ENCODE peak calls at places on chromosomes 12 and 14, in eight cellular contexts. One of them, this sample, is unnamed.

GRCh38 chr12:96143392-96143791 is 50.8 kb upstream of the ELK3 start:
- DNase-seq in prostate gland: no peak
- DNase-seq in K562: no peak
- DNase-seq in HCT116: no peak
- DNase-seq in CD4-positive, CD25-positive, alpha-beta regulatory T cell: peak; percentile 39
- DNase-seq in GM23338: peak; percentile 26
- DNase-seq in mammary epithelial cell: no peak
- DNase-seq in aorta: no peak
- DNase-seq in this sample: no peak

GRCh38 chr12:94380507-94380906 is 79.2 kb downstream of the CEP83 start:
- DNase-seq in mammary epithelial cell: no peak
- DNase-seq in prostate gland: no peak
- DNase-seq in aorta: no peak
- DNase-seq in CD4-positive, CD25-positive, alpha-beta regulatory T cell: no peak
- DNase-seq in HCT116: no peak
- DNase-seq in GM23338: no peak
- DNase-seq in K562: no peak
- DNase-seq in this sample: no peak

GRCh38 chr14:70789361-70789760 is 20.0 kb downstream of the MAP3K9 start:
- DNase-seq in prostate gland: no peak
- DNase-seq in aorta: no peak
- DNase-seq in K562: no peak
- DNase-seq in HCT116: no peak
- DNase-seq in CD4-positive, CD25-positive, alpha-beta regulatory T cell: no peak
- DNase-seq in mammary epithelial cell: peak; percentile 74
- DNase-seq in GM23338: no peak
- DNase-seq in this sample: peak; percentile 57

GRCh38 chr14:49921401-49921800 is 28.5 kb downstream of the ARF6 start:
- DNase-seq in K562: no peak
- DNase-seq in GM23338: no peak
- DNase-seq in mammary epithelial cell: no peak
- DNase-seq in HCT116: no peak
- DNase-seq in prostate gland: no peak
- DNase-seq in CD4-positive, CD25-positive, alpha-beta regulatory T cell: no peak
- DNase-seq in aorta: no peak
- DNase-seq in this sample: no peak

GRCh38 chr12:51393676-51394545 is 2.7 kb upstream of the GALNT6 start:
- DNase-seq in prostate gland: no peak
- DNase-seq in GM23338: no peak
- DNase-seq in CD4-positive, CD25-positive, alpha-beta regulatory T cell: peak; percentile 76
- DNase-seq in aorta: peak; percentile 57
- DNase-seq in K562: peak; percentile 2
- DNase-seq in mammary epithelial cell: peak; percentile 42
- DNase-seq in HCT116: no peak
- DNase-seq in this sample: peak; percentile 51

GRCh38 chr12:26711569-26711968 is 121.4 kb downstream of the ITPR2 start:
- DNase-seq in aorta: no peak
- DNase-seq in HCT116: no peak
- DNase-seq in GM23338: no peak
- DNase-seq in CD4-positive, CD25-positive, alpha-beta regulatory T cell: no peak
- DNase-seq in prostate gland: no peak
- DNase-seq in mammary epithelial cell: no peak
- DNase-seq in K562: no peak
- DNase-seq in this sample: peak; percentile 24

GRCh38 chr14:65832431-65833253 is 420.1 kb downstream of the FUT8 start:
- DNase-seq in mammary epithelial cell: no peak
- DNase-seq in prostate gland: no peak
- DNase-seq in HCT116: no peak
- DNase-seq in aorta: no peak
- DNase-seq in GM23338: peak; percentile 51
- DNase-seq in CD4-positive, CD25-positive, alpha-beta regulatory T cell: no peak
- DNase-seq in K562: no peak
- DNase-seq in this sample: peak; percentile 26

GRCh38 chr12:109165599-109165998 is 49.2 kb downstream of the ACACB start:
- DNase-seq in GM23338: no peak
- DNase-seq in K562: no peak
- DNase-seq in CD4-positive, CD25-positive, alpha-beta regulatory T cell: no peak
- DNase-seq in aorta: no peak
- DNase-seq in prostate gland: no peak
- DNase-seq in HCT116: no peak
- DNase-seq in mammary epithelial cell: peak; percentile 11
- DNase-seq in this sample: peak; percentile 9

GRCh38 chr14:92470215-92470614 is 43.4 kb upstream of the RIN3 start:
- DNase-seq in HCT116: no peak
- DNase-seq in prostate gland: no peak
- DNase-seq in mammary epithelial cell: peak; percentile 77
- DNase-seq in CD4-positive, CD25-positive, alpha-beta regulatory T cell: no peak
- DNase-seq in GM23338: peak; percentile 11
- DNase-seq in aorta: no peak
- DNase-seq in K562: no peak
- DNase-seq in this sample: peak; percentile 85

GRCh38 chr12:101773560-101774206 is 34.4 kb upstream of the SYCP3 start:
- DNase-seq in GM23338: peak; percentile 74
- DNase-seq in CD4-positive, CD25-positive, alpha-beta regulatory T cell: peak; percentile 83
- DNase-seq in prostate gland: peak; percentile 52
- DNase-seq in HCT116: peak; percentile 44
- DNase-seq in mammary epithelial cell: peak; percentile 57
- DNase-seq in aorta: peak; percentile 69
- DNase-seq in K562: peak; percentile 64
- DNase-seq in this sample: peak; percentile 86

GRCh38 chr14:63039800-63040380 is 5.4 kb downstream of the KCNH5 start:
- DNase-seq in aorta: no peak
- DNase-seq in HCT116: no peak
- DNase-seq in K562: no peak
- DNase-seq in CD4-positive, CD25-positive, alpha-beta regulatory T cell: no peak
- DNase-seq in mammary epithelial cell: peak; percentile 74
- DNase-seq in prostate gland: no peak
- DNase-seq in GM23338: peak; percentile 81
- DNase-seq in this sample: peak; percentile 71

GRCh38 chr12:47147749-47148148 is 68.0 kb upstream of the AMIGO2 start:
- DNase-seq in mammary epithelial cell: no peak
- DNase-seq in CD4-positive, CD25-positive, alpha-beta regulatory T cell: no peak
- DNase-seq in GM23338: no peak
- DNase-seq in aorta: no peak
- DNase-seq in K562: no peak
- DNase-seq in HCT116: no peak
- DNase-seq in prostate gland: no peak
- DNase-seq in this sample: no peak

GRCh38 chr12:34396861-34397590 is 374.7 kb downstream of the ALG10 start:
- DNase-seq in K562: peak; percentile 1
- DNase-seq in prostate gland: peak; percentile 2
- DNase-seq in HCT116: no peak
- DNase-seq in aorta: peak; percentile 26
- DNase-seq in mammary epithelial cell: no peak
- DNase-seq in CD4-positive, CD25-positive, alpha-beta regulatory T cell: no peak
- DNase-seq in GM23338: no peak
- DNase-seq in this sample: no peak

GRCh38 chr12:96658075-96658474 is 168.7 kb downstream of the CFAP54 start:
- DNase-seq in K562: no peak
- DNase-seq in aorta: no peak
- DNase-seq in GM23338: no peak
- DNase-seq in prostate gland: no peak
- DNase-seq in CD4-positive, CD25-positive, alpha-beta regulatory T cell: no peak
- DNase-seq in mammary epithelial cell: no peak
- DNase-seq in HCT116: no peak
- DNase-seq in this sample: no peak

GRCh38 chr12:117165342-117165741 is 24.9 kb downstream of the FBXO21 start:
- DNase-seq in K562: no peak
- DNase-seq in aorta: no peak
- DNase-seq in GM23338: no peak
- DNase-seq in prostate gland: peak; percentile 66
- DNase-seq in HCT116: no peak
- DNase-seq in mammary epithelial cell: no peak
- DNase-seq in CD4-positive, CD25-positive, alpha-beta regulatory T cell: no peak
- DNase-seq in this sample: no peak

GRCh38 chr12:15856097-15856982 is 25.8 kb upstream of the STRAP start:
- DNase-seq in aorta: no peak
- DNase-seq in K562: peak; percentile 10
- DNase-seq in HCT116: peak; percentile 68
- DNase-seq in CD4-positive, CD25-positive, alpha-beta regulatory T cell: peak; percentile 75
- DNase-seq in GM23338: peak; percentile 72
- DNase-seq in prostate gland: peak; percentile 57
- DNase-seq in mammary epithelial cell: peak; percentile 41
- DNase-seq in this sample: peak; percentile 89

GRCh38 chr12:50121636-50122035 is 9.6 kb downstream of the COX14 start:
- DNase-seq in mammary epithelial cell: no peak
- DNase-seq in prostate gland: no peak
- DNase-seq in CD4-positive, CD25-positive, alpha-beta regulatory T cell: no peak
- DNase-seq in aorta: no peak
- DNase-seq in HCT116: no peak
- DNase-seq in GM23338: no peak
- DNase-seq in K562: no peak
- DNase-seq in this sample: no peak

GRCh38 chr14:58770501-58770982 is 132.8 kb downstream of the DACT1 start:
- DNase-seq in mammary epithelial cell: no peak
- DNase-seq in aorta: no peak
- DNase-seq in prostate gland: no peak
- DNase-seq in HCT116: no peak
- DNase-seq in K562: no peak
- DNase-seq in CD4-positive, CD25-positive, alpha-beta regulatory T cell: no peak
- DNase-seq in GM23338: no peak
- DNase-seq in this sample: no peak

GRCh38 chr14:28651148-28651547 is 115.4 kb upstream of the FOXG1 start:
- DNase-seq in GM23338: peak; percentile 32
- DNase-seq in aorta: no peak
- DNase-seq in prostate gland: no peak
- DNase-seq in K562: no peak
- DNase-seq in CD4-positive, CD25-positive, alpha-beta regulatory T cell: no peak
- DNase-seq in mammary epithelial cell: peak; percentile 83
- DNase-seq in HCT116: no peak
- DNase-seq in this sample: peak; percentile 61

GRCh38 chr12:92041742-92042141 is 103.9 kb downstream of the BTG1 start:
- DNase-seq in CD4-positive, CD25-positive, alpha-beta regulatory T cell: peak; percentile 84
- DNase-seq in aorta: no peak
- DNase-seq in prostate gland: no peak
- DNase-seq in mammary epithelial cell: peak; percentile 81
- DNase-seq in GM23338: peak; percentile 26
- DNase-seq in K562: no peak
- DNase-seq in HCT116: no peak
- DNase-seq in this sample: no peak
- H3K4me1 ChIP-seq in CD4-positive, CD25-positive, alpha-beta regulatory T cell: peaks cover 54% of the 10 kb centered on the region
- H3K4me1 ChIP-seq in aorta: no peaks in the 10 kb centered on the region
- H3K4me1 ChIP-seq in prostate gland: no peaks in the 10 kb centered on the region
- H3K4me1 ChIP-seq in mammary epithelial cell: peaks cover 27% of the 10 kb centered on the region
- H3K4me1 ChIP-seq in GM23338: peaks cover 20% of the 10 kb centered on the region
- H3K4me1 ChIP-seq in K562: no peaks in the 10 kb centered on the region
- H3K4me1 ChIP-seq in HCT116: no peaks in the 10 kb centered on the region
- H3K4me1 ChIP-seq in this sample: peaks cover 3% of the 10 kb centered on the region

GRCh38 chr12:55703976-55704761 is 3.5 kb downstream of the ITGA7 start:
- DNase-seq in HCT116: no peak
- DNase-seq in K562: no peak
- DNase-seq in CD4-positive, CD25-positive, alpha-beta regulatory T cell: no peak
- DNase-seq in GM23338: no peak
- DNase-seq in prostate gland: no peak
- DNase-seq in mammary epithelial cell: no peak
- DNase-seq in aorta: peak; percentile 76
- DNase-seq in this sample: no peak
- H3K4me3 ChIP-seq in HCT116: no peak overlapping the region
- H3K4me3 ChIP-seq in K562: no peak overlapping the region
- H3K4me3 ChIP-seq in CD4-positive, CD25-positive, alpha-beta regulatory T cell: no peak overlapping the region
- H3K4me3 ChIP-seq in GM23338: no peak overlapping the region
- H3K4me3 ChIP-seq in prostate gland: no peak overlapping the region
- H3K4me3 ChIP-seq in mammary epithelial cell: no peak overlapping the region
- H3K4me3 ChIP-seq in aorta: peak overlapping the region; percentile 84
- H3K4me3 ChIP-seq in this sample: peak overlapping the region; percentile 85

GRCh38 chr14:69400154-69400553 is 1.7 kb downstream of the SLC39A9 start:
- DNase-seq in CD4-positive, CD25-positive, alpha-beta regulatory T cell: no peak
- DNase-seq in GM23338: no peak
- DNase-seq in mammary epithelial cell: no peak
- DNase-seq in prostate gland: no peak
- DNase-seq in K562: no peak
- DNase-seq in aorta: no peak
- DNase-seq in HCT116: no peak
- DNase-seq in this sample: no peak

GRCh38 chr14:69398818-69399210 is 322 bp downstream of the SLC39A9 start:
- DNase-seq in prostate gland: no peak
- DNase-seq in K562: no peak
- DNase-seq in mammary epithelial cell: no peak
- DNase-seq in aorta: no peak
- DNase-seq in HCT116: no peak
- DNase-seq in CD4-positive, CD25-positive, alpha-beta regulatory T cell: no peak
- DNase-seq in GM23338: no peak
- DNase-seq in this sample: no peak

GRCh38 chr14:69399750-69400149 is 1.3 kb downstream of the SLC39A9 start:
- DNase-seq in GM23338: no peak
- DNase-seq in CD4-positive, CD25-positive, alpha-beta regulatory T cell: no peak
- DNase-seq in K562: no peak
- DNase-seq in aorta: no peak
- DNase-seq in HCT116: no peak
- DNase-seq in prostate gland: no peak
- DNase-seq in mammary epithelial cell: no peak
- DNase-seq in this sample: no peak

GRCh38 chr14:69395929-69396328 is 2.2 kb downstream of the ERH start:
- DNase-seq in prostate gland: no peak
- DNase-seq in CD4-positive, CD25-positive, alpha-beta regulatory T cell: no peak
- DNase-seq in aorta: no peak
- DNase-seq in K562: no peak
- DNase-seq in GM23338: no peak
- DNase-seq in mammary epithelial cell: no peak
- DNase-seq in HCT116: no peak
- DNase-seq in this sample: peak; percentile 44

GRCh38 chr14:69398053-69398817 is at the start of the genes ERH and SLC39A9:
- DNase-seq in K562: peak; percentile 79
- DNase-seq in HCT116: peak; percentile 95
- DNase-seq in aorta: peak; percentile 98
- DNase-seq in prostate gland: peak; percentile 96
- DNase-seq in GM23338: peak; percentile 98
- DNase-seq in mammary epithelial cell: peak; percentile 96
- DNase-seq in CD4-positive, CD25-positive, alpha-beta regulatory T cell: peak; percentile 98
- DNase-seq in this sample: peak; percentile 99
- H3K4me1 ChIP-seq in K562: no peaks in the 10 kb centered on the region
- H3K4me1 ChIP-seq in HCT116: peaks cover 15% of the 10 kb centered on the region
- H3K4me1 ChIP-seq in aorta: no peaks in the 10 kb centered on the region
- H3K4me1 ChIP-seq in prostate gland: peaks cover 7% of the 10 kb centered on the region
- H3K4me1 ChIP-seq in GM23338: peaks cover 22% of the 10 kb centered on the region
- H3K4me1 ChIP-seq in mammary epithelial cell: peaks cover 21% of the 10 kb centered on the region
- H3K4me1 ChIP-seq in CD4-positive, CD25-positive, alpha-beta regulatory T cell: peaks cover 64% of the 10 kb centered on the region
- H3K4me1 ChIP-seq in this sample: peaks cover 45% of the 10 kb centered on the region

DNA sequence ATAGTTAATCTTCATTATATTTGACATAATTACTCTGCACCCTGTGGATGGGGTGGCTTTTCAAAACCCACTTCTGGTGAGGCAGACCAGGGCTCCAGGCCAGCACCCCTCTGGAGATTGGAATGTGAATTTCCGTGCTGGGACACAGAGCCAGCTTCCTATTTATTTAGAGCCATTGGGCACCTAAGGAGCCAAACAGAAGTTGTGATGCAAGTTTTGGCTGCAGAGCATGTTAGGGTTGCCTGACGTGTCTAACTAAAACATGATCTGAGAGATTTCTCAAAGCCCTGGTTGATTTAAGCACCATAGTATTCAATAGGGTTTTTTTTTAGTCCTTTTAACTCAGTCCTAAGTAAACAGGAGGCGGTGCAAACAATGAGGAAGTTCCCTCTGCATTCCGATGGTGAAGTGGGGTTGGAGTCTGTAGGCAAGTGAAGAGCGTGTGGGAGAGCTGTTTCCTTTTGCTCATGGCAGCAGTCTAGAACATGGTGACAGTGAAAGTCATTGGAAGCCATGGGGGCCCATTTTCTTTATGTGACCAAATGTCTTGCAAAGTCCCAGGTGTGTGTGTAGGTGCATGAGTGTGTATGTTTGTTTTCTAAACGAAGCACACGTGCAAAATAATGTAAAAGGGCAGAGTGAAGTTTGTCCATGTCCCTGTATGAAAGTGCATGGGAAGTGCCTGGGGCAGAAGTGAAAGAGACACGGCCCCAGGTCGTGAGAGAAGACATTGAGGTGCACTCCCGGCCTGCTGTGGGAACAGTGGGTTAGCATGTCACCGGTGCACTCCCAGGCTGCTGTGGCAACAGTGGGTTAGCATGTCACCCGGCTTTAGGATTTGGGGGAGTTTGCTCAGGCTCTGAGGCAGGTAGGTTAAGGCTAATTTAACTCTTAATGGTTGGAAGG is 117.7 kb downstream of the PRKCH start:
- DNase-seq in HCT116: no peak
- DNase-seq in CD4-positive, CD25-positive, alpha-beta regulatory T cell: peak; percentile 44
- DNase-seq in prostate gland: peak; percentile 90
- DNase-seq in K562: no peak
- DNase-seq in GM23338: peak; percentile 76
- DNase-seq in mammary epithelial cell: peak; percentile 43
- DNase-seq in aorta: no peak
- DNase-seq in this sample: peak; percentile 43
- H3K4me3 ChIP-seq in HCT116: peak overlapping the region; percentile 2
- H3K4me3 ChIP-seq in CD4-positive, CD25-positive, alpha-beta regulatory T cell: peak overlapping the region; percentile 76
- H3K4me3 ChIP-seq in prostate gland: peak overlapping the region; percentile 15
- H3K4me3 ChIP-seq in K562: no peak overlapping the region
- H3K4me3 ChIP-seq in GM23338: peak overlapping the region; percentile 7
- H3K4me3 ChIP-seq in mammary epithelial cell: no peak overlapping the region
- H3K4me3 ChIP-seq in aorta: no peak overlapping the region
- H3K4me3 ChIP-seq in this sample: peak overlapping the region; percentile 52